ENCODE peak calls at places on chromosomes 12 and 14, in seven cellular contexts. A, Y, X, R, V, T and K are unnamed samples.

GRCh38 chr14:100894416-100894815 is 9.1 kb downstream of the RTL1 start:
- DNase-seq in A (no peak), Y (no peak), X (no peak), R (no peak), V (no peak), T (no peak), K (no peak)

GRCh38 chr12:115383668-115384067 is 699.7 kb upstream of the TBX3 start:
- DNase-seq in A (no peak), Y (no peak), X (no peak), R (no peak), V (peak; percentile 83), T (peak; percentile 95), K (no peak)

GRCh38 chr14:101509730-101510371 is 51.4 kb upstream of the DIO3 start:
- DNase-seq in A (no peak), Y (no peak), X (peak; percentile 14), R (no peak), V (no peak), T (peak; percentile 52), K (no peak)

GRCh38 chr12:57236925-57237652 is 7.6 kb downstream of the SHMT2 start:
- DNase-seq in A (no peak), Y (no peak), X (no peak), R (no peak), V (no peak), T (no peak), K (peak; percentile 62)

GRCh38 chr12:54360717-54361456 is 3.4 kb downstream of the GPR84 start:
- DNase-seq in A (peak; percentile 75), Y (peak; percentile 81), X (peak; percentile 90), R (peak; percentile 80), V (peak; percentile 86), T (no peak), K (peak; percentile 77)

GRCh38 chr12:63845726-63846125 is 1.2 kb downstream of the SRGAP1 start:
- DNase-seq in A (no peak), Y (peak; percentile 56), X (no peak), R (peak; percentile 62), V (peak; percentile 38), T (no peak), K (no peak)

GRCh38 chr12:26121841-26122680 is 2.8 kb downstream of the BHLHE41 start:
- DNase-seq in A (no peak), Y (peak; percentile 24), X (peak; percentile 46), R (no peak), V (peak; percentile 42), T (no peak), K (peak; percentile 72)

GRCh38 chr14:100676089-100676685 is 50.5 kb upstream of the DLK1 start:
- DNase-seq in A (no peak), Y (no peak), X (no peak), R (peak; percentile 92), V (no peak), T (no peak), K (no peak)

GRCh38 chr12:47378222-47378582 is 298.4 kb upstream of the AMIGO2 start:
- DNase-seq in A (no peak), Y (peak; percentile 20), X (no peak), R (no peak), V (peak; percentile 58), T (no peak), K (no peak)

GRCh38 chr14:37232907-37233481 is 35.3 kb downstream of the MIPOL1 start:
- DNase-seq in A (peak; percentile 52), Y (peak; percentile 70), X (no peak), R (peak; percentile 59), V (peak; percentile 68), T (no peak), K (peak; percentile 28)

GRCh38 chr12:30908389-30909087 is 18.0 kb upstream of the TSPAN11 start:
- DNase-seq in A (peak; percentile 60), Y (peak; percentile 16), X (no peak), R (no peak), V (peak; percentile 91), T (no peak), K (no peak)

GRCh38 chr14:73422515-73422914 is 35.8 kb downstream of the NUMB start:
- DNase-seq in A (no peak), Y (no peak), X (no peak), R (peak; percentile 46), V (no peak), T (no peak), K (peak; percentile 20)

GRCh38 chr14:100981808-100982207 is 78.3 kb upstream of the RTL1 start:
- DNase-seq in A (no peak), Y (no peak), X (no peak), R (no peak), V (peak; percentile 5), T (no peak), K (no peak)

GRCh38 chr12:49548481-49548821 is 9.6 kb downstream of the KCNH3 start:
- DNase-seq in A (no peak), Y (no peak), X (no peak), R (no peak), V (no peak), T (no peak), K (no peak)

GRCh38 chr12:49550853-49551252 is 12.0 kb downstream of the KCNH3 start:
- DNase-seq in A (no peak), Y (no peak), X (no peak), R (no peak), V (no peak), T (no peak), K (peak; percentile 24)

GRCh38 chr12:49549735-49550710 is 11.2 kb downstream of the KCNH3 start:
- DNase-seq in A (no peak), Y (no peak), X (no peak), R (no peak), V (no peak), T (no peak), K (peak; percentile 68)

GRCh38 chr12:49547090-49547690 is 8.4 kb downstream of the KCNH3 start:
- DNase-seq in A (no peak), Y (no peak), X (no peak), R (no peak), V (no peak), T (no peak), K (peak; percentile 38)

DNA sequence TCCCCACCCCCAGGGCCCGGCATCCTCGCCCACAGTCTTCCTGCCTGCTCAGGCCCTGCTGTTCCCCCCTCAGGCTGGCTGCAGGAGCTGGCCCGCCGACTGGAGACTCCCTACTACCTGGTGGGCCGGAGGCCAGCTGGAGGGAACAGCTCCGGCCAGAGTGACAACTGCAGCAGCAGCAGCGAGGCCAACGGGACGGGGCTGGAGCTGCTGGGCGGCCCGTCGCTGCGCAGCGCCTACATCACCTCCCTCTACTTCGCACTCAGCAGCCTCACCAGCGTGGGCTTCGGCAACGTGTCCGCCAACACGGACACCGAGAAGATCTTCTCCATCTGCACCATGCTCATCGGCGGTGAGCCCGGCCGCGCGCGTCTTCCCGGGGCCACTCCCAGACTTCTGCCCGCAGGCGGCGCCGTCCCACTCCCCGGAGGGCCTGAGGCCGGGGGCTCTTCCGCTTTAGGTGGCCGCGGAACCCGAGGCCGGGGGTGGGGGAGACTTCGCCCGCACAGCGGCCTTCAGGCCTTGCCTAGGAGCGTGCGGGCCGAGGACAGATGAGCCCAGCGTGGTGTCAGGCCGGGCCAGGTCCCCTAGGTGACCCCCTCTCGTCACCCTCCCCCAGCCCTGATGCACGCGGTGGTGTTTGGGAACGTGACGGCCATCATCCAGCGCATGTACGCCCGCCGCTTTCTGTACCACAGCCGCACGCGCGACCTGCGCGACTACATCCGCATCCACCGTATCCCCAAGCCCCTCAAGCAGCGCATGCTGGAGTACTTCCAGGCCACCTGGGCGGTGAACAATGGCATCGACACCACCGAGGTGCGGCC is 10.2 kb downstream of the KCNH3 start:
- DNase-seq in A (no peak), Y (peak; percentile 31), X (no peak), R (no peak), V (peak; percentile 39), T (no peak), K (peak; percentile 95)
- H3K4me3 ChIP-seq in A (peak overlapping the region; percentile 24), Y (peak overlapping the region; percentile 19), X (peak overlapping the region; percentile 28), R (no peak overlapping the region), V (no peak overlapping the region), T (no peak overlapping the region), K (peak overlapping the region; percentile 37)

GRCh38 chr12:131574397-131574775 is 136.5 kb upstream of the SFSWAP start:
- DNase-seq in A (no peak), Y (no peak), X (no peak), R (no peak), V (no peak), T (no peak), K (no peak)
- H3K27me3 ChIP-seq in A (peaks cover 23% of the 10 kb centered on the region), Y (no peaks in the 10 kb centered on the region), X (no peaks in the 10 kb centered on the region), R (no peaks in the 10 kb centered on the region), V (no peaks in the 10 kb centered on the region), T (peaks cover 9% of the 10 kb centered on the region), K (no peaks in the 10 kb centered on the region)

DNA sequence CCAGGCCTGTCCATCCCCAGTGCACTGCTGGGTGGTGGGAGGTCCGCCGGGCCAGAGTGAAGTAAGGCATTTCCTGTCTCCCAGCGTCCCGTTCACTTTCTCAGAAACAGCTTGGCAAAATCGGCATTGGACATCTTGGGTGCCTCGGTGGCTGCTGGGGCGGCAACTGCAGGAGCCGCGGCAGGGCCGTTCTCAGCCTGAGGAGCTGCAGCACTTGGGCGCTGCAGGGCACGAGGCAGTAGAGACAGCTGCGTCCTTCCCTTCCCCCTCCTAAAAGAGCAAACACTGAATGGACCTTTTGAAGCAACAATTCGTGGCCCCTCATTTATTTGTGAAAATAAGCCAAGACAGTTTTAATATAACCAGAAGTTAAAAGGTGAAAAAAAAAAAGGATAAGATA is 8.3 kb downstream of the FICD start:
- DNase-seq in A (no peak), Y (no peak), X (no peak), R (no peak), V (no peak), T (no peak), K (no peak)
- H3K36me3 ChIP-seq in A (peaks cover 10% of the 10 kb centered on the region), Y (peaks cover 25% of the 10 kb centered on the region), X (peaks cover 2% of the 10 kb centered on the region), R (peaks cover 33% of the 10 kb centered on the region), V (peaks cover 75% of the 10 kb centered on the region), T (peaks cover 83% of the 10 kb centered on the region), K (peaks cover 74% of the 10 kb centered on the region)

GRCh38 chr12:43807361-43807760 is 1.2 kb upstream of the TWF1 start:
- DNase-seq in A (no peak), Y (no peak), X (no peak), R (no peak), V (no peak), T (no peak), K (no peak)
- H3K4me3 ChIP-seq in A (no peak overlapping the region), Y (no peak overlapping the region), X (no peak overlapping the region), R (no peak overlapping the region), V (peak overlapping the region; percentile 90), T (no peak overlapping the region), K (no peak overlapping the region)